ENCODE peak calls at places on chromosomes 6 and 20, in four cellular contexts. F is H9, S is IMR-90, U is neuronal stem cell. Q is an unnamed sample. For H3K79me1 and H3K9me3, the result is how much of the 10 kb centered on the place peaks cover.

GRCh38 chr20:35235881-35236280 is 9.4 kb downstream of the MMP24 start:
- DNase-seq in S (no peak), U (no peak), F (no peak), Q (no peak)

GRCh38 chr6:4608361-4609115 is 167.7 kb upstream of the CDYL start:
- DNase-seq in F (no peak), U (no peak), S (no peak), Q (no peak)

GRCh38 chr6:157428418-157429202 is 47.6 kb downstream of the ZDHHC14 start:
- DNase-seq in S (peak), F (no peak), U (no peak), Q (no peak)

GRCh38 chr20:2026514-2026913 is 32.7 kb upstream of the PDYN start:
- DNase-seq in S (no peak), U (no peak), F (no peak), Q (no peak)

GRCh38 chr6:150417899-150418824 is 49.4 kb downstream of the IYD start:
- DNase-seq in S (peak), U (peak), F (no peak), Q (peak)

GRCh38 chr6:1942834-1943233 is 302.6 kb downstream of the GMDS start:
- DNase-seq in S (no peak), F (no peak), U (no peak), Q (no peak)

GRCh38 chr6:28985396-28986164 is 19.5 kb downstream of the ZNF311 start:
- DNase-seq in F (peak), S (peak), U (peak), Q (peak)

GRCh38 chr20:32773880-32774279 is 11.7 kb downstream of the DNMT3B start:
- DNase-seq in S (no peak), F (no peak), U (no peak), Q (no peak)

GRCh38 chr20:43492101-43492500 is 15.4 kb upstream of the L3MBTL1 start:
- DNase-seq in U (no peak), S (peak), F (no peak), Q (no peak)

GRCh38 chr20:25863536-25864325 is 167.1 kb upstream of the ZNF337 start:
- DNase-seq in U (no peak), F (peak), S (no peak), Q (no peak)

GRCh38 chr20:1879369-1879768 is 15.8 kb upstream of the SIRPA start:
- DNase-seq in F (no peak), U (no peak), S (no peak), Q (no peak)

GRCh38 chr20:21505810-21506530 is 7.9 kb downstream of the NKX2-2 start:
- DNase-seq in U (peak), F (peak), S (peak), Q (no peak)

GRCh38 chr6:131954775-131955107 is 3.6 kb upstream of the CCN2 start:
- DNase-seq in U (no peak), F (no peak), S (peak), Q (peak)

GRCh38 chr6:53312355-53312754 is 36.4 kb downstream of the ELOVL5 start:
- DNase-seq in F (no peak), U (no peak), S (no peak), Q (no peak)

GRCh38 chr6:130364224-130364780 is 1.5 kb upstream of the TMEM200A start:
- DNase-seq in F (no peak), S (no peak), U (no peak), Q (no peak)

GRCh38 chr20:49905415-49906091 is 9.8 kb downstream of the SPATA2 start:
- DNase-seq in U (no peak), S (no peak), F (no peak), Q (no peak)

DNA sequence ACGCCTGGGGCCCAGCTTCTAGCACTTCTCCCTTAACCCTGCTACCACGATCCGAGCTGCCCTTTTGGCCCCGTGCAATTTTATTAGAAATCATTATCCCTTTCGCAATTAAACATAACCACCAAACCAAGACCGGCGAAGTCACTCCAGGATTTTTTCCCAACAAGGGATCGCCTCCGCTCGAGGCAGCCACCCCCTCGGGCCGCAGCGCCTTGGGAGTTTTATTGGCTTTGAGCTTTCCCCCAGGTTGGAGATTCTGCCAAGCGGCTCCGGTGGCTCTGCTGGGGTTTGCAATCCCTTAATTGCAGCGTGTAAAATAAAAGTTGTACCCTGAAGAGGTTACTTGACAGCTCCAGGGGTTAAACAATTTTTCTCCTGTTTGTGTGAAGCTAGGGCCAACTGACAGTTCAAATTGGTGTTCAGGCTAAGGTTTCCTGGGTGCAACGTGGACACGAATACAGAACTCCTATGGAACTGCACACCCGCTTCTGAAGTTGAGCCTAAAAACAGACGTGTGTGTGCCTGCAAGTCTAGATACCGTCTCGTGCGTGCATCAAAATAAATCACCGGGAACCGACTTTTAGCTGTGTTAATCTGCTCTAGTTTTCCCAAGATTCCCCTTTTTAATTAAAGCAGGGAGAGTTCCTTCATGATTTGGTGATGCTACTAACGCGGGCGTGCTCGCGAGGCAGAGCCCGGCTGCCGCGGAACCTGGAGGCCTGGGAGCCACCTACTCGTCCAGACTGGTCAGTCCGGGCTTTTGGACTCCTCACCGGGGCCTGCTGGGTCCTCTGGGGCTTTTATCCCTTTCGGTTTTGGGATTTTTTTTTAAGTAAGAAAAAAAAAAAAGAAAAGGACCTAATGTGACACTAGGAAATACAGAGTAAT is 963 bp upstream of the TFAP2A start:
- DNase-seq in U (no peak), F (no peak), S (no peak), Q (no peak)
- H3K79me1 ChIP-seq in U (under half), F (under half), S (under half), Q (under half)

GRCh38 chr6:148746363-148747144 is at the start of gene UST:
- DNase-seq in S (peak), U (peak), F (peak), Q (peak)
- H4K8ac ChIP-seq in S (peak), U (no peak), F (no peak), Q (peak)

DNA sequence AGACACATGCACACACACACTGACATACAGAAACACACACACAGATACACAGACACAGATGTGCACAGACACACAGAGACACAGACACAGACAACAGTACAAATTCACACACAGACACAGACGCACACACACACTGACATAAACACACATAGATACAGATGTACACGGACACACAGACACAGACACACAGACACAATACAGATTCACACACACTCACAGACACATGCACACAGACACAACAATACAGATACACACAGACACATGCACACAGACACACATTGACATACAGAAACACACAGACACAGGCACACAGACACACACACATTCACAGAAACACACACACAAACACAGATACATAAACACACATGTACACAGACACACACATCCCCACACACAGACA is 183.6 kb downstream of the SMOC2 start:
- DNase-seq in U (no peak), F (no peak), S (no peak), Q (no peak)
- H3K9me3 ChIP-seq in U (under half), F (under half), S (half or more), Q (under half)

DNA sequence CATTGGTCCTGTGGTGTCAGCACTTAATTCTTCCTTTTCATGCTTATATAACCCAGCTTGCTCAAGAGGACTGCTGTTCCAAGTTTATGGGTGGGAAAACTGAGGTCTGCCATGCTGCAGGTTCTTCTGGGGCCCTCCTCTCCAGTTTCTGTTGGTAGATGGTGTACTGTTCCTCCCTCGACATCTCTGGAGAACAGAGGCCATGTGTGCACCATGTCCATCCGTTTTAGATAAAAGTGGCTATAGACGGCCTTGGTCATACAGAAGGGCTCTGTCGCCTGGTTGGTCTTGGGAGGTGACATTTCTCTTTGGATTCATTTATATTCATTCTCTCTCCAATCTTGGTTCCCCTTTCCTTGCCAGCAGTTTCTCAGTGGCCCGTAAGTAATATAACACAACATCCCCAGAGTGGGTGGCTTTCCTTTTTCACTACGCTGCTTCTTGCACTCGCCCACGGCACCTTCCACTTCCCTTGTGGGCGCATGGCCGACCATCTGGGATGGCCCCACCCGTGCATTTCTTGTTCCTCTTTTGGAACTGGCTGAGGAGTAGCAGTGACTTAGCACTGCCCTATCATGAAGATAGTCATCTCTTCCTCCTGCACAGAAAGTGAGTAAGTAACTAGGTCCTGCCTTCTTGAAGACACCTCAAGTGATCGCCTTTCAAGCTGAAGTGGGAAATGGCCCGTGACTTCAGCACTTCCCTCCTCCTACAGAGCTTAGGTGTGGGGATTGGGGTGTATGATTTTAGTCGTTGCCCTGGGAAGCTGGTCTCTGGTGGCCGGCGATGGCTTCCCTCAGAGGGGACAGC is 94.2 kb downstream of the RREB1 start:
- DNase-seq in F (no peak), S (no peak), U (no peak), Q (no peak)
- H3K79me1 ChIP-seq in F (under half), S (half or more), U (under half), Q (under half)

DNA sequence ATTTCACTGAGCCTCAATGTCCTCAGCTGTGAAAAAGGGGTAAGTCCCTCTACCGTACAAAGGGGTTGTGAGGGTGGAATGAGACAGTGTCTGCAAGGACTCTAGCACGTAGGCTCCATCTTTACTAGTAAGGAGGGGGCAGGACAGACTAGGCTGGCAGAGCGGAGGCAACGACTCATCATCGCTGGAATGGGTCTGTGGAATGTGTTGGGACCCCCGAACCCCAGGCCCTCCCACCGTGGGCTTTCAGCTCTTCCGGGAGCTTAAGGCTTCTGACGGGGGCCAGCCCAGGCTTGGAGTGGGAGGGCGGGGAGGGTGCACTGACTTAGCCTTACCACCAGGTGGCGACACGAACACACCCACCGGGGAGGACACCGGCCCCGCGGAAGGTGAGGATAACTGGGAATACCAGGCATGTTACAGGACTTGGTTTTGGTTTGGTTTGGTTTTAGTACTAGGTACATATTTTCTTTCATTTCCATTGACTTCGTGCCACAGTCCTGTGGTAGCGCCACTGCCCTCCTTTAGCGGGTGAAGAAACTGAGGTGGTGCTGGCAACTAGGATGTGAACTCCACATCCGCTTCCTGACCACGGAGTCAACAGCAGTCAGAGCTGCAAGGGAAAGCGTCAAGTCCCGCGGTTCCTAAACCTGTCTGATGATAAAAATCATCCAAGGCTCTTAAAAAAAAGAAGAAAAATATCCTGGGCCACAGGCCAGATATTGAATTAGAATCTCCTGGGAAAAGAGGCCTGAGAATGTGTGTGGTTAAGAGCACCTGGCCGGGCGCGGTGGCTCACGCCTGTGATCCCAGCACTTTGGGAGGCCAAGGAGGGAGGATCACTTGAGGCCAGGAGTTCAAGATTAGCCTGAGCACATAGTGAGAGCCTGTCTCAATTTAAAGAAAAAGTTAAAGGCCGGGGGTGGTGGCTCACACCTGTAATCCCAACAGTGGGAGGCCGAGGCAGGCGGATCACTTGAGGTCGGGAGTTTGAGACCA is 10.3 kb upstream of the TULP1 start:
- DNase-seq in U (peak), S (peak), F (peak), Q (peak)
- H4K8ac ChIP-seq in U (no peak), S (peak), F (no peak), Q (peak)

GRCh38 chr6:135478626-135479025 is 18.9 kb downstream of the AHI1 start:
- DNase-seq in F (no peak), U (no peak), S (no peak), Q (no peak)
- H3K9me3 ChIP-seq in F (under half), U (under half), S (under half), Q (half or more)

DNA sequence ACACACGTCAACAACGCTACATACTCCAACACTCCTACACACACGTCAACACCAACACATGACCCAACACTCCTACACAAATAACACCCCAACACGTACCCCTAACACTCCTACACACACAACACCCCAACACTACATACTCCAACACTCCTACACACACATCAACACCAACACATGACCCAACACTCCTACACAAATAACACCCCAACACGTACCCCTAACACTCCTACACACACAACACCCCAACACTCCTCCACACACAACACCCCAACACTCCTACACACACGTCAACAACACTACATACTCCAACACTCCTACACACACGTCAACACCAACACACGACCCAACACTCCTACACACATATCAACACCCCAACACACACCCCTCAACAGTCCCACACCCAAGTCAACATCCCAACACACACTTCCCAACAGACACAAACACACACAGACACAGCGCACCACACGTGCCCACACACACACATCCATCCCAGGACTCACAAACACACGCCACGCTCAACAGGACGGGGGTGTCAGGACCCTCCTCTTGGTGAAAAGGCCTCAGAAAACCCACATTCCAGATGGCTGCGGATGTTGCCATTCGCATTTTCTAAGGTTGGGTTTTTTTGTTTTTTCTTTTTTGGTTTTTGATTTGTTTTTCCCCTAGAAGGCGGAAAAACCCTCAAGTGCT is 40.4 kb upstream of the ZBP1 start:
- DNase-seq in S (no peak), F (peak), U (no peak), Q (no peak)
- H3K79me1 ChIP-seq in S (under half), F (under half), U (under half), Q (under half)

Q was measured in mesenchymal stem cell.